ENCODE peak calls at places on chromosome 19, in ten cellular contexts. Z is lung, A is psoas muscle, E is tibial nerve, R is fibroblast of lung, G is SK-N-SH, I is heart right ventricle, U is thoracic aorta, M is spleen, T is endodermal cell. X is an unnamed sample. For H3K4me1, the result is how much of the 10 kb centered on the place peaks cover.

GRCh38 chr19:2422951-2423880 is 4.2 kb downstream of the TIMM13 start:
- DNase-seq in T (no peak), I (no peak), Z (no peak), A (no peak), G (no peak), R (peak), M (peak), U (no peak), E (no peak), X (peak)

GRCh38 chr19:925912-926594 is at the start of gene ARID3A:
- DNase-seq in I (peak), G (peak), T (no peak), E (no peak), U (no peak), Z (no peak), A (no peak), M (peak), R (peak), X (peak)

GRCh38 chr19:1961545-1961878 is 20.5 kb downstream of the CSNK1G2 start:
- DNase-seq in I (no peak), E (no peak), G (no peak), A (no peak), Z (no peak), T (no peak), U (no peak), M (no peak), R (no peak), X (no peak)

GRCh38 chr19:51398096-51398704 is 7.8 kb upstream of the C19orf84 start:
- DNase-seq in E (no peak), U (no peak), T (no peak), G (peak), I (no peak), Z (no peak), R (peak), A (no peak), M (no peak), X (no peak)

GRCh38 chr19:42306646-42307045 is 4.2 kb upstream of the PAFAH1B3 start:
- DNase-seq in R (no peak), E (no peak), M (no peak), Z (no peak), I (no peak), T (peak), G (no peak), A (no peak), U (no peak), X (no peak)

GRCh38 chr19:43700368-43701015 is 15.4 kb upstream of the IRGC start:
- DNase-seq in A (peak), G (no peak), Z (peak), I (peak), E (peak), U (no peak), M (no peak), T (no peak), R (peak), X (peak)

GRCh38 chr19:13073263-13073662 is 29.4 kb downstream of the LYL1 start:
- DNase-seq in R (no peak), M (no peak), A (no peak), T (peak), U (no peak), I (no peak), E (no peak), Z (no peak), G (no peak), X (no peak)

GRCh38 chr19:32201211-32201610 is 144.2 kb upstream of the ZNF507 start:
- DNase-seq in A (no peak), G (no peak), I (no peak), U (no peak), T (no peak), R (no peak), E (no peak), Z (peak), M (peak), X (no peak)

GRCh38 chr19:57664269-57665127 is 4.2 kb upstream of the ZSCAN4 start:
- DNase-seq in R (peak), E (no peak), M (peak), G (peak), I (peak), A (peak), Z (peak), T (peak), U (no peak), X (peak)

GRCh38 chr19:17058236-17058635 is 17.0 kb downstream of the HAUS8 start:
- DNase-seq in I (no peak), G (no peak), R (peak), A (no peak), Z (no peak), M (no peak), U (no peak), T (no peak), E (no peak), X (no peak)

GRCh38 chr19:14119644-14120496 is 2.3 kb upstream of the PRKACA start:
- DNase-seq in I (no peak), A (no peak), T (no peak), U (no peak), M (no peak), Z (no peak), R (no peak), G (no peak), E (no peak), X (no peak)

GRCh38 chr19:918152-918437 is 962 bp downstream of the KISS1R start:
- DNase-seq in A (no peak), R (no peak), Z (no peak), E (no peak), T (no peak), I (no peak), M (no peak), U (no peak), G (no peak), X (no peak)

GRCh38 chr19:3984908-3985642 is at the start of gene EEF2:
- DNase-seq in E (peak), I (peak), Z (peak), R (peak), G (peak), M (peak), A (peak), U (peak), T (peak), X (peak)

GRCh38 chr19:797528-798414 is 519 bp downstream of the PTBP1 start:
- DNase-seq in G (peak), U (peak), A (peak), I (peak), R (peak), T (peak), M (peak), E (peak), Z (peak), X (peak)

GRCh38 chr19:306151-306900 is 15.1 kb upstream of the PLPP2 start:
- DNase-seq in Z (no peak), A (no peak), T (no peak), I (no peak), G (peak), M (peak), R (no peak), U (no peak), E (no peak), X (no peak)

GRCh38 chr19:27705896-27706295 is 1507.1 kb downstream of the UQCRFS1 start:
- DNase-seq in A (no peak), M (no peak), U (no peak), G (no peak), I (no peak), Z (no peak), E (no peak), T (no peak), R (no peak), X (peak)

GRCh38 chr19:47005164-47005641 is 14.4 kb upstream of the NPAS1 start:
- DNase-seq in E (no peak), A (no peak), R (no peak), Z (no peak), M (no peak), G (no peak), I (no peak), T (peak), U (no peak), X (no peak)

GRCh38 chr19:50998061-50998460 is 3.3 kb downstream of the KLK8 start:
- DNase-seq in G (no peak), R (no peak), M (no peak), T (no peak), E (no peak), U (no peak), I (no peak), Z (no peak), A (no peak), X (no peak)

GRCh38 chr19:3184847-3185481 is 766 bp upstream of the NCLN start:
- DNase-seq in U (peak), E (peak), T (no peak), Z (peak), M (peak), R (no peak), G (peak), A (peak), I (peak), X (peak)

GRCh38 chr19:54903303-54903702 is 2.6 kb upstream of the NCR1 start:
- DNase-seq in R (no peak), T (no peak), A (no peak), Z (no peak), U (no peak), I (no peak), E (no peak), M (no peak), G (no peak), X (no peak)

GRCh38 chr19:54905411-54905810 is 537 bp upstream of the NCR1 start:
- DNase-seq in M (no peak), U (no peak), Z (no peak), I (no peak), G (no peak), E (no peak), A (no peak), R (no peak), T (no peak), X (no peak)

GRCh38 chr19:54906819-54907218 is 871 bp downstream of the NCR1 start:
- DNase-seq in G (no peak), Z (no peak), R (no peak), U (no peak), A (no peak), I (no peak), T (no peak), M (no peak), E (no peak), X (no peak)

DNA sequence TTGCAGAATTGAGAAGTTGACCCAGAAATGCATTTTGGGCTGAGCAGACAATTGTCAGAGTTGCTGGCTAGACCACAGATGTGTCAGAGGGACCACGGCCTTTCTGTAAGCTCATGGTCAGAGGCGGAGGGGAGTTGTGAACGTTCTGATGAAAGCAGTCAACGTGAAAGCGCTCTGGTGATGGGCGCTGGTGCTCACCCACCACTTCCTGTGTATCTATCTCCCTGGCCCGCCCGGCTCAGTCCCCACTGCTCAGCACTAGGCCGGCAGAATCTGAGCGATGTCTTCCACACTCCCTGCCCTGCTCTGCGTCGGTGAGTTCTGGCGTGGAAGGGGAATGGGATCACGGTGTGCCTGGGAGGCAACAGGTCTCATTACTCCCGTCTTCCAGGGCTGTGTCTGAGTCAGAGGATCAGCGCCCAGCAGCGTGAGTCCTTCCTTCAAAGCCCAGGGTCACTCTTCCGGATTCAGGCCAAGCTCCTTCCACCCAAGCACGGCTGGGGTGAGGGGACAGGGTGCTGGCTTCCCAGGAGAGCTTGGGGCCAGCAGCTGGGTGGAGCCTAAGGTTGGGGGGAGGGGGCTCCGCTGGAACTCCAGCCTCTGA is at the start of gene NCR1:
- DNase-seq in I (no peak), Z (no peak), M (peak), E (no peak), R (no peak), G (no peak), U (no peak), T (no peak), A (no peak), X (no peak)
- H3K4me3 ChIP-seq in I (no peak), Z (no peak), M (peak), E (no peak), R (no peak), G (no peak), U (no peak), T (no peak), A (no peak), X (no peak)

DNA sequence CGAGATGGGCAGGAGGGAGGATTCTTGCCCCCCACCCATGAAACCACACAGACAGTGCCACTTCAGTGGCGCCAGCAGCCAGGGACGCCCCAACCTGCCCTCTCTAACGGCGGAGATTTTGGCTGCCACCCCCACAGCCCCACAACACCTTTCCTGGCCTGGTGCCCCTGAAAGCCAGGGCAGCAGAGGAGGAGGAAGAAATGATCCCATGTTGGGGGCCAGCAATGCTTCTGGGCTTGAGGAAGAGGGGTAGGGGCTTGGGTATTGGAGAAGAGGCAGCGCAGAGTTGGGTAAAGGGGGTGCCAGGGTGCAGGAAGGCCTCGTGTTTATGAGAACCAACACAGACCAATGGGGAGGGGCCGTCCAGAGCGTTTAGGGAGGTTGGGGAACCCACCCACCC is 1.7 kb downstream of the MLLT1 start:
- DNase-seq in G (no peak), U (no peak), I (no peak), Z (no peak), T (no peak), A (no peak), R (no peak), M (no peak), E (no peak), X (no peak)
- H3K4me1 ChIP-seq in G (half or more), U (under half), I (half or more), Z (under half), T (under half), A (half or more), R (under half), M (under half), E (half or more), X (under half)

GRCh38 chr19:55606817-55607216 is 1.4 kb downstream of the ZNF865 start:
- DNase-seq in T (no peak), I (no peak), U (no peak), G (no peak), A (no peak), Z (no peak), M (no peak), E (no peak), R (no peak), X (no peak)
- H3K4me3 ChIP-seq in T (peak), I (no peak), U (peak), G (peak), A (peak), Z (no peak), M (peak), E (no peak), R (peak), X (no peak)

GRCh38 chr19:55683449-55684261 is 8.6 kb downstream of the EPN1 start:
- DNase-seq in T (no peak), M (no peak), U (no peak), I (no peak), G (no peak), R (no peak), A (peak), Z (peak), E (no peak), X (no peak)
- H3K4me1 ChIP-seq in T (under half), M (under half), U (under half), I (under half), G (under half), R (under half), A (under half), Z (under half), E (under half), X (under half)

DNA sequence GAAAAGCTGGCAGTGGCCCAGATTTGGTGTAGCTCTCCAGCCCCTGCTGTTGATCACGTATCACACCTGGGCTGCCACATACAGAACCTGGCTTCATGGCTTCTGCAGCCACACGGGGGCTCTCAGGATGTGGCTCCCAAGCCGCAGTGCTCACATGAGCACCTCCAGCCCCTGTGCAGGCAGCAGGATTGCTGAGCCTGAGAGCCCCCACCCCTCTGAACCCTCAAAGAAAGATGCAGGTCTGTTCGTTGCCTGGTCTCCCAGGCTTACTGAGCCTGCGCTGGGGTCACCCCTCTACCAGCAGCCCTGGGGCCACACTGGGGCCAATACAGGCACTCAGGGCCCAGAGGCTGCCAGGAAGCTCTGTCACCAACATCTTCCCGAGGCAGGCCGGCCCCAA is 2.7 kb downstream of the PLEKHF1 start:
- DNase-seq in E (no peak), M (peak), A (no peak), I (no peak), Z (no peak), R (no peak), G (no peak), T (no peak), U (no peak), X (no peak)
- H3K4me3 ChIP-seq in E (no peak), M (peak), A (peak), I (no peak), Z (no peak), R (no peak), G (no peak), T (no peak), U (no peak), X (no peak)

X was measured in BE2C.